ENCODE peak calls at places on chromosomes 7 and 10, in eight cellular contexts. One of them, this sample, is unnamed.

GRCh38 chr10:107701947-107702346 is 537.4 kb upstream of the SORCS1 start:
- DNase-seq in transverse colon: no peak
- DNase-seq in adrenal gland: no peak
- DNase-seq in WTC11: no peak
- DNase-seq in natural killer cell: no peak
- DNase-seq in spleen: no peak
- DNase-seq in tibial artery: no peak
- DNase-seq in progenitor cell of endocrine pancreas: no peak
- DNase-seq in this sample: no peak

GRCh38 chr7:7707756-7708310 is 10.6 kb downstream of the RPA3 start:
- DNase-seq in transverse colon: no peak
- DNase-seq in adrenal gland: no peak
- DNase-seq in WTC11: no peak
- DNase-seq in natural killer cell: no peak
- DNase-seq in spleen: no peak
- DNase-seq in tibial artery: no peak
- DNase-seq in progenitor cell of endocrine pancreas: no peak
- DNase-seq in this sample: no peak

GRCh38 chr7:44541028-44541869 is at the start of gene NPC1L1:
- DNase-seq in transverse colon: no peak
- DNase-seq in adrenal gland: no peak
- DNase-seq in WTC11: no peak
- DNase-seq in natural killer cell: no peak
- DNase-seq in spleen: peak
- DNase-seq in tibial artery: peak
- DNase-seq in progenitor cell of endocrine pancreas: peak
- DNase-seq in this sample: peak

GRCh38 chr10:133249975-133250754 is 12.5 kb downstream of the VENTX start:
- DNase-seq in transverse colon: no peak
- DNase-seq in adrenal gland: peak
- DNase-seq in WTC11: no peak
- DNase-seq in natural killer cell: no peak
- DNase-seq in spleen: no peak
- DNase-seq in tibial artery: no peak
- DNase-seq in progenitor cell of endocrine pancreas: no peak
- DNase-seq in this sample: no peak

GRCh38 chr7:130419652-130420051 is 21.2 kb downstream of the CEP41 start:
- DNase-seq in transverse colon: no peak
- DNase-seq in adrenal gland: no peak
- DNase-seq in WTC11: no peak
- DNase-seq in natural killer cell: no peak
- DNase-seq in spleen: no peak
- DNase-seq in tibial artery: no peak
- DNase-seq in progenitor cell of endocrine pancreas: no peak
- DNase-seq in this sample: no peak

GRCh38 chr7:33757563-33758165 is 147.7 kb upstream of the BMPER start:
- DNase-seq in transverse colon: no peak
- DNase-seq in adrenal gland: peak
- DNase-seq in WTC11: no peak
- DNase-seq in natural killer cell: no peak
- DNase-seq in spleen: no peak
- DNase-seq in tibial artery: no peak
- DNase-seq in progenitor cell of endocrine pancreas: no peak
- DNase-seq in this sample: no peak

GRCh38 chr7:91570600-91570999 is 306.4 kb downstream of the FZD1 start:
- DNase-seq in transverse colon: no peak
- DNase-seq in adrenal gland: no peak
- DNase-seq in WTC11: no peak
- DNase-seq in natural killer cell: no peak
- DNase-seq in spleen: no peak
- DNase-seq in tibial artery: no peak
- DNase-seq in progenitor cell of endocrine pancreas: no peak
- DNase-seq in this sample: no peak

GRCh38 chr7:16034866-16035265 is 348.4 kb upstream of the MEOX2 start:
- DNase-seq in transverse colon: no peak
- DNase-seq in adrenal gland: no peak
- DNase-seq in WTC11: no peak
- DNase-seq in natural killer cell: no peak
- DNase-seq in spleen: no peak
- DNase-seq in tibial artery: no peak
- DNase-seq in progenitor cell of endocrine pancreas: no peak
- DNase-seq in this sample: no peak

GRCh38 chr10:11673346-11674330 is 62.2 kb upstream of the USP6NL start:
- DNase-seq in transverse colon: no peak
- DNase-seq in adrenal gland: no peak
- DNase-seq in WTC11: no peak
- DNase-seq in natural killer cell: no peak
- DNase-seq in spleen: peak
- DNase-seq in tibial artery: no peak
- DNase-seq in progenitor cell of endocrine pancreas: no peak
- DNase-seq in this sample: no peak

GRCh38 chr10:57706576-57707299 is 561.0 kb downstream of the IPMK start:
- DNase-seq in transverse colon: no peak
- DNase-seq in adrenal gland: no peak
- DNase-seq in WTC11: no peak
- DNase-seq in natural killer cell: no peak
- DNase-seq in spleen: no peak
- DNase-seq in tibial artery: no peak
- DNase-seq in progenitor cell of endocrine pancreas: no peak
- DNase-seq in this sample: no peak

GRCh38 chr7:73351447-73352167 is 23.6 kb downstream of the FKBP6 start:
- DNase-seq in transverse colon: no peak
- DNase-seq in adrenal gland: no peak
- DNase-seq in WTC11: no peak
- DNase-seq in natural killer cell: no peak
- DNase-seq in spleen: peak
- DNase-seq in tibial artery: no peak
- DNase-seq in progenitor cell of endocrine pancreas: no peak
- DNase-seq in this sample: no peak

DNA sequence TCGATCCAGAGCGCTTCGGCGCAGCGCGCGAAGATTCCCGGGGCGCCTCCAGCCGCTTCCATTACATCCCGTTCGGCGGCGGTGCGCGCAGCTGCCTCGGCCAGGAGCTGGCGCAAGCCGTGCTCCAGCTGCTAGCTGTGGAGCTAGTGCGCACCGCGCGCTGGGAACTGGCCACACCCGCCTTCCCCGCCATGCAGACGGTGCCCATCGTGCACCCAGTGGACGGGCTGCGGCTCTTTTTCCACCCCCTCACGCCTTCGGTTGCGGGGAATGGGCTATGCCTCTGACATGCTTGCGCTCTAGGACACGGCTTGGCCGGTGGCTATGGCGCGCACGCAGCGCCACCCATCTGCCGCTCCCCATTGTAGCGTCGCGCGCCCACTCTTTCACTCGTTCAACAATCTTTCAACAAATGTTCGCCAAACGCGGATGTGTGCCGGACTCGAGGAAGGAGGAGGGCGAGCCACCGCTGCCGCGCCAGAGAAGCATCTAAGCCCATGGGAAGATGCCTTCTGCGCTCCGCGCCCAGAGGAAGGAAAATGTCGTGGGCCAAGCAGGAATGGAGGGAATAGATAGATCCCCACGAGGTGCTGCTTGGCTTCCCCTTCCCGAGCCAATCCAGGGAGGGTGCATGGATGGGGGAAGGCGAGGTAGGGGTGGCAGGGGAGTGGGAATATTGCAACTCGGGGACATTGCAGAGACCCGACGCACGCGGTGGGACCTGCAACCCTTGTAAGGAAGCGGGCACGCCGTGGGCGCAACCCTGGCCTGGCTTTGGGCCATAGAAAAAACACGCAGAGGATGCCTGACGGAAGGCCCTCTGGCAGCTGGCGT is 5.1 kb upstream of the CYP26A1 start:
- DNase-seq in transverse colon: no peak
- DNase-seq in adrenal gland: no peak
- DNase-seq in WTC11: peak
- DNase-seq in natural killer cell: no peak
- DNase-seq in spleen: no peak
- DNase-seq in tibial artery: no peak
- DNase-seq in progenitor cell of endocrine pancreas: no peak
- DNase-seq in this sample: no peak
- TF ChIP-seq CTCF in transverse colon: no peak
- TF ChIP-seq CTCF in adrenal gland: no peak
- TF ChIP-seq CTCF in WTC11: no peak
- TF ChIP-seq CTCF in natural killer cell: no peak
- TF ChIP-seq CTCF in spleen: no peak
- TF ChIP-seq CTCF in tibial artery: peak
- TF ChIP-seq CTCF in progenitor cell of endocrine pancreas: no peak
- TF ChIP-seq CTCF in this sample: peak

GRCh38 chr7:84914598-84914997 is 272.3 kb downstream of the SEMA3D start:
- DNase-seq in transverse colon: no peak
- DNase-seq in adrenal gland: no peak
- DNase-seq in WTC11: no peak
- DNase-seq in natural killer cell: no peak
- DNase-seq in spleen: no peak
- DNase-seq in tibial artery: no peak
- DNase-seq in progenitor cell of endocrine pancreas: no peak
- DNase-seq in this sample: no peak
- TF ChIP-seq CTCF in transverse colon: no peak
- TF ChIP-seq CTCF in adrenal gland: no peak
- TF ChIP-seq CTCF in WTC11: no peak
- TF ChIP-seq CTCF in natural killer cell: no peak
- TF ChIP-seq CTCF in spleen: no peak
- TF ChIP-seq CTCF in tibial artery: no peak
- TF ChIP-seq CTCF in progenitor cell of endocrine pancreas: no peak
- TF ChIP-seq CTCF in this sample: no peak

DNA sequence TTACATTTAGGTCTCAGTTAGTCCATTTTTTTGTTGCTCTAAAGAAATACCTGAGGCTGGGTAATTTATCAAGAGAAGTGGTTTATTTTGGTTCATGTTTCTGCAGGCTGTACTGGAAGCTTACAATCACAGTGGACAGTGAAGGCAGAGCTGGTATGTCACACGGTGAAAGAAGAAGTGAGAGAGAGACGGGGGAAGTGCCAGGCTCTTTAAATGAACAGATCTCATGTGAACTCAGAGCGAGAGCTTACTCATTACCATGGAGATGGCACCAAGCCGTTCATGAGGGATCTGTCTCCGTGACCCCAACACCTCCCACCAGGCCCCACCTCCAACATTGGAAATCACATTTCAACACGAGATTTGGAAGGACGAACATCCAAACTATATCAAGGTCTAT is 18.9 kb upstream of the PNLIPRP3 start:
- DNase-seq in transverse colon: no peak
- DNase-seq in adrenal gland: no peak
- DNase-seq in WTC11: no peak
- DNase-seq in natural killer cell: no peak
- DNase-seq in spleen: no peak
- DNase-seq in tibial artery: no peak
- DNase-seq in progenitor cell of endocrine pancreas: no peak
- DNase-seq in this sample: no peak
- TF ChIP-seq CTCF in transverse colon: no peak
- TF ChIP-seq CTCF in adrenal gland: no peak
- TF ChIP-seq CTCF in WTC11: no peak
- TF ChIP-seq CTCF in natural killer cell: no peak
- TF ChIP-seq CTCF in spleen: no peak
- TF ChIP-seq CTCF in tibial artery: no peak
- TF ChIP-seq CTCF in progenitor cell of endocrine pancreas: no peak
- TF ChIP-seq CTCF in this sample: no peak

GRCh38 chr7:75028299-75028698 is 45.3 kb downstream of the RCC1L start:
- DNase-seq in transverse colon: no peak
- DNase-seq in adrenal gland: no peak
- DNase-seq in WTC11: no peak
- DNase-seq in natural killer cell: no peak
- DNase-seq in spleen: no peak
- DNase-seq in tibial artery: no peak
- DNase-seq in progenitor cell of endocrine pancreas: no peak
- DNase-seq in this sample: no peak

GRCh38 chr7:75038508-75038907 is 35.1 kb downstream of the RCC1L start:
- DNase-seq in transverse colon: no peak
- DNase-seq in adrenal gland: no peak
- DNase-seq in WTC11: no peak
- DNase-seq in natural killer cell: no peak
- DNase-seq in spleen: no peak
- DNase-seq in tibial artery: no peak
- DNase-seq in progenitor cell of endocrine pancreas: no peak
- DNase-seq in this sample: no peak

GRCh38 chr7:75033826-75034225 is 39.8 kb downstream of the RCC1L start:
- DNase-seq in transverse colon: no peak
- DNase-seq in adrenal gland: no peak
- DNase-seq in WTC11: no peak
- DNase-seq in natural killer cell: no peak
- DNase-seq in spleen: no peak
- DNase-seq in tibial artery: no peak
- DNase-seq in progenitor cell of endocrine pancreas: no peak
- DNase-seq in this sample: no peak

GRCh38 chr7:75033064-75033463 is 40.5 kb downstream of the RCC1L start:
- DNase-seq in transverse colon: no peak
- DNase-seq in adrenal gland: no peak
- DNase-seq in WTC11: peak
- DNase-seq in natural killer cell: no peak
- DNase-seq in spleen: no peak
- DNase-seq in tibial artery: no peak
- DNase-seq in progenitor cell of endocrine pancreas: no peak
- DNase-seq in this sample: no peak
- TF ChIP-seq CTCF in transverse colon: no peak
- TF ChIP-seq CTCF in adrenal gland: no peak
- TF ChIP-seq CTCF in WTC11: peak
- TF ChIP-seq CTCF in natural killer cell: no peak
- TF ChIP-seq CTCF in spleen: no peak
- TF ChIP-seq CTCF in tibial artery: no peak
- TF ChIP-seq CTCF in progenitor cell of endocrine pancreas: peak
- TF ChIP-seq CTCF in this sample: peak

DNA sequence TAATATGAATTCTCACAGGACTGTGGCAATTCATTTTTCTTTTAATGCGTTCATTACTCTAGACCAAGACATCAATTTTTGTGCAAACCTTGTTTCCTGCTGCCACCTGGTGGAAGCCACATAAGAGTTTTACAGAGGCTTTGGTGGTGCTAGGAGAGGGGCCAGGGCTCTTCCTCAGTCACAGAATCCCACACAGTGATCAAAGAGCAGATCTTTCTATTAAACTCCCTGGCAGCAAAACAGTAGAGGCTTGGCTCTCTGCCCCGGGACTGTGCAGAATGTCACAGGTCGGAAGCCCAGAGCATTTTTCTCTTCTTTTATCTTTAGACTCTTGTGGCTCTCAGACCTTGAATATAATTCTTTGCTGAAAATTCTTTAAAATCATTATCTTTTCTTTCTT is 506.4 kb upstream of the C7orf33 start:
- DNase-seq in transverse colon: peak
- DNase-seq in adrenal gland: peak
- DNase-seq in WTC11: peak
- DNase-seq in natural killer cell: no peak
- DNase-seq in spleen: no peak
- DNase-seq in tibial artery: no peak
- DNase-seq in progenitor cell of endocrine pancreas: peak
- DNase-seq in this sample: no peak
- TF ChIP-seq CTCF in transverse colon: peak
- TF ChIP-seq CTCF in adrenal gland: peak
- TF ChIP-seq CTCF in WTC11: no peak
- TF ChIP-seq CTCF in natural killer cell: no peak
- TF ChIP-seq CTCF in spleen: peak
- TF ChIP-seq CTCF in tibial artery: peak
- TF ChIP-seq CTCF in progenitor cell of endocrine pancreas: peak
- TF ChIP-seq CTCF in this sample: peak